ENCODE peak calls at places on chromosomes 11 and 22, in six cellular contexts. F, N, K, H, L and V are unnamed samples.

GRCh38 chr22:43050995-43051394 is 36.0 kb upstream of the PACSIN2 start:
- DNase-seq in F (no peak), N (no peak), H (no peak), K (no peak), L (no peak), V (no peak)

GRCh38 chr11:65547446-65548125 is 10.6 kb downstream of the LTBP3 start:
- DNase-seq in H (no peak), L (no peak), F (no peak), N (no peak), K (no peak), V (no peak)

GRCh38 chr22:41286639-41287091 is 678 bp upstream of the RANGAP1 start:
- DNase-seq in L (no peak), F (no peak), K (no peak), H (no peak), N (no peak), V (no peak)

GRCh38 chr11:106503901-106504300 is 426.4 kb downstream of the AASDHPPT start:
- DNase-seq in H (no peak), L (no peak), F (no peak), N (no peak), K (no peak), V (no peak)

GRCh38 chr11:70204466-70204799 is 1.3 kb downstream of the FADD start:
- DNase-seq in L (no peak), H (no peak), F (no peak), N (no peak), K (no peak), V (peak; percentile 16)

GRCh38 chr11:73315288-73316020 is 7.4 kb downstream of the ARHGEF17 start:
- DNase-seq in K (no peak), H (peak; percentile 68), L (no peak), F (no peak), N (no peak), V (no peak)

GRCh38 chr22:46043816-46044717 is 67.1 kb upstream of the WNT7B start:
- DNase-seq in K (no peak), F (peak; percentile 70), H (peak; percentile 63), L (peak; percentile 53), N (no peak), V (no peak)

GRCh38 chr22:36775589-36775965 is 342 bp downstream of the IFT27 start:
- DNase-seq in K (no peak), N (no peak), H (peak; percentile 54), F (peak; percentile 7), L (peak; percentile 9), V (no peak)

GRCh38 chr22:19287889-19288288 is 3.6 kb downstream of the CLTCL1 start:
- DNase-seq in L (peak; percentile 71), N (no peak), F (peak; percentile 65), K (peak; percentile 56), H (no peak), V (no peak)

GRCh38 chr22:26673485-26673884 is 16.1 kb downstream of the MIAT start:
- DNase-seq in F (peak; percentile 86), K (no peak), N (no peak), H (no peak), L (peak; percentile 92), V (peak; percentile 35)

GRCh38 chr22:24230911-24231656 is 13.8 kb downstream of the GGT5 start:
- DNase-seq in L (no peak), F (no peak), N (no peak), K (no peak), H (no peak), V (no peak)

GRCh38 chr11:104476898-104477297 is 313.0 kb upstream of the PDGFD start:
- DNase-seq in H (no peak), K (no peak), F (no peak), L (no peak), N (no peak), V (no peak)

GRCh38 chr11:93225642-93226041 is 27.9 kb upstream of the SLC36A4 start:
- DNase-seq in F (no peak), N (peak; percentile 13), H (no peak), K (no peak), L (no peak), V (peak; percentile 8)

GRCh38 chr11:119850822-119851409 is 121.9 kb upstream of the NECTIN1 start:
- DNase-seq in H (no peak), K (no peak), L (no peak), N (no peak), F (no peak), V (no peak)

GRCh38 chr11:10072841-10073240 is 221.2 kb downstream of the SBF2 start:
- DNase-seq in K (no peak), L (no peak), H (no peak), N (no peak), F (peak; percentile 14), V (no peak)

GRCh38 chr22:44516841-44517240 is 18.8 kb upstream of the RTL6 start:
- DNase-seq in K (no peak), L (no peak), N (no peak), F (no peak), H (no peak), V (no peak)

GRCh38 chr11:85602551-85603218 is 24.5 kb downstream of the DLG2 start:
- DNase-seq in H (no peak), L (no peak), F (no peak), K (no peak), N (no peak), V (no peak)

GRCh38 chr22:48805516-48805915 is 1022.2 kb downstream of the BRD1 start:
- DNase-seq in K (no peak), H (no peak), L (no peak), N (no peak), F (no peak), V (no peak)

GRCh38 chr22:24145446-24146189 is 35.7 kb upstream of the SUSD2 start:
- DNase-seq in H (peak; percentile 46), L (no peak), K (no peak), F (no peak), N (no peak), V (no peak)

GRCh38 chr11:70913715-70914231 is 338.6 kb downstream of the SHANK2 start:
- DNase-seq in F (no peak), H (no peak), L (no peak), K (no peak), N (no peak), V (no peak)

GRCh38 chr11:126355926-126356897 is 726 bp downstream of the ST3GAL4 start:
- DNase-seq in N (no peak), K (no peak), L (peak; percentile 36), H (no peak), F (peak; percentile 67), V (peak; percentile 25)

GRCh38 chr22:49935561-49935960 is 17.1 kb downstream of the CRELD2 start:
- DNase-seq in L (no peak), K (no peak), N (no peak), H (no peak), F (no peak), V (no peak)

GRCh38 chr11:44565746-44566558 is 489 bp downstream of the CD82 start:
- DNase-seq in H (no peak), K (no peak), L (no peak), N (no peak), F (no peak), V (peak; percentile 30)

GRCh38 chr22:44735518-44736428 is 16.6 kb upstream of the ARHGAP8 start:
- DNase-seq in N (no peak), F (no peak), K (no peak), H (peak; percentile 70), L (no peak), V (peak; percentile 51)

GRCh38 chr11:134358165-134358852 is 26.5 kb downstream of the GLB1L2 start:
- DNase-seq in L (no peak), F (no peak), N (no peak), H (no peak), K (no peak), V (no peak)

DNA sequence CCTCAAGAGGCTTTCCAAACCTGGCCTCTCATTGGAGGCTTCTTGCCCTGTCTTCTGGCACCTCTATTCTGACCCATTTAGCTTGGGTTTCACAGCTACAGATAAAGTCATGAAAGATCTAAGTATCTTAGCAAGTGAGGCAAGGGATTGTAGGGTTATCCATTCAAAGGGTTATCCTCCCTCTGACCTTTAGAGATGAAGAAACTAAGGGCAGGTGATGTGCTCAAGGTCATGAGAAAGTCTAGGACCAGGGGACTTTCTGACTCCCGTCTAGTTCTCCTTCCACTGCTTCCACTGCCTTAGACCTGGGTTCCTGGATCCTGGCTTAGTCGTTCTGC is 7.2 kb downstream of the PHOX2A start:
- DNase-seq in N (no peak), F (no peak), L (no peak), H (no peak), K (no peak), V (no peak)
- H3K27ac ChIP-seq in N (no peak overlapping the region), F (no peak overlapping the region), L (no peak overlapping the region), H (no peak overlapping the region), K (no peak overlapping the region), V (peak overlapping the region; percentile 76)

DNA sequence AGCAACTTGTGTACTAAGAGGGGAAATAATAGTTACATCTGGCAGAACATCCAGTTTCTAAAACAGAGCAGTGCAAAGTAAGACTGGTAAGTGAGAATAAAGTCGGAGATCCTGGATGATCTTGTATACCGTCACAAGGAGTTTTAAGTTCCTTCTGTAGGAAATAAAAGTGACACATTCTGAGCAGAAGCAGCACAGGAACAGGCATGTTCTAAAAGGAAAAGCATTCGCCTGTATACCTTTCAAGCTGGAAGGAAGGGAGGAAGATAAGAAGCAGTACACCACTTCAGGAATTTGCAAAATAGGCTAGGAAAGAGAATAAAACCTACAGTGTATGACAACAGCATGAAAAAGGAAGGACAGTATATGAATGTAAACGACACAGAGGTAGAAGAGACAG is 106.2 kb upstream of the TP53AIP1 start:
- DNase-seq in L (peak; percentile 66), F (peak; percentile 8), K (no peak), N (no peak), H (no peak), V (peak; percentile 1)
- TF ChIP-seq CTCF in L (no peak), F (no peak), K (no peak), N (no peak), H (no peak), V (no peak)

DNA sequence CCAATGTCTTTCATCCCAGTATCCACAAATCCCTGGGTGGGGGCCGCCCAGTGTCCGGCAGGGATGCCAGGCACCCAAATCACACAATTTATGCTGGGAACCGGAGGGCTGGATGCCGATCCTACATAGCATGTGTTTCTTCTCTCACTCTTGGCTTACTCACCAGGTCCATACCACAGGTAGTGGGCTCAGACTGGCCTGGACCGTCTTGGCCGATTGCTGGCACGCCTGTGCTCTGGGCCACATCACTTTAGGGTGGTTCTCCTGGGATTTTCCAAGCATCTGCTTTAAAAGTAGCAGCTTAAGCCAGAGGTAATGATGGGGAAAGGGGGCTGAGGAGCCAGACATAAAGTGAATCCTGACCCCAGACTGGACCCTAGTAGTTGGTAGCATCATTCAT is 22.6 kb upstream of the ALDH3B2 start:
- DNase-seq in H (no peak), K (no peak), N (no peak), L (no peak), F (no peak), V (no peak)
- H3K27ac ChIP-seq in H (no peak overlapping the region), K (no peak overlapping the region), N (no peak overlapping the region), L (no peak overlapping the region), F (no peak overlapping the region), V (no peak overlapping the region)

GRCh38 chr22:37820350-37820749 is 2.8 kb upstream of the GALR3 start:
- DNase-seq in H (no peak), F (no peak), L (no peak), K (no peak), N (no peak), V (no peak)

GRCh38 chr22:37816543-37817180 is 6.5 kb upstream of the GALR3 start:
- DNase-seq in F (no peak), H (no peak), N (no peak), K (no peak), L (no peak), V (no peak)

GRCh38 chr22:37819100-37819433 is 4.1 kb upstream of the GALR3 start:
- DNase-seq in L (no peak), H (no peak), N (no peak), K (no peak), F (no peak), V (no peak)

GRCh38 chr22:37817705-37818311 is 5.4 kb upstream of the GALR3 start:
- DNase-seq in K (peak; percentile 51), L (peak; percentile 41), F (peak; percentile 58), N (no peak), H (peak; percentile 79), V (peak; percentile 64)

GRCh38 chr22:37818397-37819099 is 4.6 kb upstream of the GALR3 start:
- DNase-seq in F (peak; percentile 14), K (no peak), N (no peak), L (peak; percentile 46), H (peak; percentile 44), V (no peak)
- TF ChIP-seq CTCF in F (peak; percentile 39), K (no peak), N (no peak), L (peak; percentile 57), H (peak; percentile 41), V (peak; percentile 36)